ENCODE peak calls at places on chromosomes 6 and 20, in seven cellular contexts. H is H7, B is stomach, U is adrenal gland, Z is HCT116, I is tibial nerve, V is GM23338. J is an unnamed sample.
A peak's percentile ranks its signal among the peaks of the same experiment; 100 is the strongest.

GRCh38 chr6:125008957-125009356 is 46.7 kb downstream of the RNF217 start:
- DNase-seq in V (no peak), U (no peak), Z (no peak), B (no peak), H (no peak), I (no peak), J (no peak)

GRCh38 chr20:38764563-38765355 is 16.5 kb downstream of the ACTR5 start:
- DNase-seq in V (no peak), I (no peak), H (no peak), Z (peak; percentile 87), U (peak; percentile 83), B (peak; percentile 60), J (peak; percentile 90)

GRCh38 chr6:4287811-4288244 is 152.5 kb upstream of the ECI2 start:
- DNase-seq in Z (no peak), H (peak; percentile 38), I (no peak), U (no peak), B (no peak), V (no peak), J (no peak)

GRCh38 chr20:41249371-41249770 is 68.2 kb downstream of the ZHX3 start:
- DNase-seq in V (no peak), I (peak; percentile 67), B (no peak), U (peak; percentile 85), Z (no peak), H (no peak), J (peak; percentile 93)

GRCh38 chr20:57162253-57162652 is 104.2 kb downstream of the BMP7 start:
- DNase-seq in U (no peak), Z (no peak), V (no peak), H (peak; percentile 28), I (no peak), B (no peak), J (no peak)

GRCh38 chr6:99333068-99333467 is 16.4 kb downstream of the FAXC start:
- DNase-seq in B (no peak), H (no peak), U (no peak), Z (no peak), I (no peak), V (no peak), J (no peak)

GRCh38 chr20:46562373-46563169 is 12.1 kb upstream of the OCSTAMP start:
- DNase-seq in B (peak; percentile 76), V (peak; percentile 90), Z (peak; percentile 47), I (peak; percentile 95), U (peak; percentile 60), H (peak; percentile 88), J (peak; percentile 67)

GRCh38 chr6:353642-354614 is 37.6 kb upstream of the IRF4 start:
- DNase-seq in B (peak; percentile 53), I (no peak), V (no peak), H (no peak), Z (no peak), U (no peak), J (no peak)

GRCh38 chr6:137698636-137699035 is 168.4 kb upstream of the TNFAIP3 start:
- DNase-seq in I (peak; percentile 46), V (no peak), Z (no peak), B (no peak), U (peak; percentile 53), H (no peak), J (no peak)

GRCh38 chr6:32047855-32048766 is 9.9 kb downstream of the CYP21A2 start:
- DNase-seq in V (peak; percentile 92), B (peak; percentile 80), U (peak; percentile 79), Z (peak; percentile 34), H (peak; percentile 95), I (peak; percentile 82), J (peak; percentile 49)

GRCh38 chr6:33279971-33280511 is 3.1 kb downstream of the B3GALT4 start:
- DNase-seq in V (peak; percentile 85), U (peak; percentile 42), Z (peak; percentile 82), H (peak; percentile 85), B (no peak), I (no peak), J (peak; percentile 79)

GRCh38 chr6:43718387-43719105 is 31.0 kb upstream of the MRPS18A start:
- DNase-seq in U (no peak), H (peak; percentile 43), B (no peak), I (no peak), V (no peak), Z (no peak), J (no peak)

GRCh38 chr20:44485078-44485829 is 9.6 kb downstream of the TTPAL start:
- DNase-seq in I (no peak), B (no peak), V (no peak), U (no peak), H (no peak), Z (no peak), J (no peak)

GRCh38 chr6:5580736-5581568 is 319.6 kb downstream of the FARS2 start:
- DNase-seq in Z (no peak), B (no peak), U (no peak), V (no peak), I (no peak), H (no peak), J (no peak)

GRCh38 chr6:139173172-139173571 is 38.3 kb downstream of the HECA start:
- DNase-seq in B (no peak), H (no peak), V (no peak), Z (no peak), I (no peak), U (no peak), J (no peak)

DNA sequence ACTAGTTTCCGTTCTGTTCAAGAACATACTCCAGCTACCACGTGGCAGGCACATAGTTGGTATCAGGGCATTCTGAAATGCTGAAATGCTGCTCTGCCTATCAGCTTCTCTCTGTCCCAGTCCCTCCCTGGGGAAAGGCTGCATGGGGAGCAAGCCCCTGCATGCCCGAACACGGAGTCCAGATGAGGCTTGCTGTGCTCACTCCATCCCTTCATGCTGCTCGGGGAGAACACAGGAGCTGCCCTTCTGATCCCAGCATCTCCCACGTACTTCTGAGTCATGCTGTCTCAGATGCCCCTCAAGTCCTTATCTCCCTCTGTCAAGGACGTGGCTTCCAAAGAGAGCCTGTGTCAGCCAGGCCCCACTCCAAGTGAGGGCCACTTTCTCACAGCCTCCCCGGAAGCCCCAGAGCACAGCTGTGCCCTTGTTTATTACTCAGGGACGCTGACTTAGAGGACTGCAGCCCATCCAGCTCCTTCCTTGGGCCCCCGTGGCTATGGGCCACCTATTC is 29.4 kb downstream of the THBS2 start:
- DNase-seq in V (no peak), Z (no peak), I (no peak), U (peak; percentile 92), B (peak; percentile 19), H (peak; percentile 14), J (no peak)
- H3K36me3 ChIP-seq in V (peaks cover 25% of the 10 kb centered on the region), Z (no peaks in the 10 kb centered on the region), I (no peaks in the 10 kb centered on the region), U (no peaks in the 10 kb centered on the region), B (no peaks in the 10 kb centered on the region), H (peaks cover 2% of the 10 kb centered on the region), J (peaks cover 99% of the 10 kb centered on the region)

GRCh38 chr20:23371496-23371895 is 9.5 kb downstream of the GZF1 start:
- DNase-seq in B (no peak), U (no peak), V (no peak), H (no peak), I (no peak), Z (no peak), J (no peak)

GRCh38 chr20:23370873-23371272 is 8.9 kb downstream of the GZF1 start:
- DNase-seq in Z (no peak), I (no peak), H (no peak), V (no peak), B (no peak), U (no peak), J (no peak)

GRCh38 chr20:23370274-23370673 is 8.3 kb downstream of the GZF1 start:
- DNase-seq in U (no peak), V (no peak), Z (no peak), H (no peak), I (no peak), B (no peak), J (no peak)

GRCh38 chr20:23375827-23376226 is 13.8 kb downstream of the GZF1 start:
- DNase-seq in H (no peak), V (no peak), Z (no peak), U (no peak), B (no peak), I (no peak), J (no peak)

DNA sequence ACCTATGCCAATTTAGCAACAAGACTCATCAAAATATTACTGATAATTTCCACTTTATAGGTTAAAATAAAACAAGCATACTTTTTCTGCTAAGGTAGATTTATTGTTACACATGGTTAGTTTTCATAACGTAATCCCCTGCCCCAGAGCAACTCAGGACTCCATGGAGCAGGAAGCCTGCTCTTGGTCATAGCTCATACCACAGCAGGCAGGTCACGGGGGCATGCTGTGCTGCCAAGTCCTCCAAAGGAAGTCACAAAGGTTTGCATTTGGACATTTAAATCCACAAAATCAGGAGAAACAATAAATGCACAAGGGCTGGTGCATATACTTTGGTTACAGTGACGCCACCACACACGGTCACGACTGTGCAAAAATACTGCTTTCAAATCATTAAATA is 12.5 kb downstream of the GZF1 start:
- DNase-seq in U (no peak), I (no peak), V (no peak), H (no peak), B (no peak), Z (no peak), J (no peak)
- H3K36me3 ChIP-seq in U (no peaks in the 10 kb centered on the region), I (no peaks in the 10 kb centered on the region), V (peaks cover 20% of the 10 kb centered on the region), H (peaks cover 30% of the 10 kb centered on the region), B (peaks cover 24% of the 10 kb centered on the region), Z (peaks cover 37% of the 10 kb centered on the region), J (peaks cover 25% of the 10 kb centered on the region)

GRCh38 chr6:42598300-42598699 is 34.5 kb downstream of the UBR2 start:
- DNase-seq in I (no peak), B (no peak), V (no peak), H (no peak), Z (no peak), U (no peak), J (no peak)

GRCh38 chr6:42604150-42604549 is 40.3 kb downstream of the UBR2 start:
- DNase-seq in Z (no peak), H (no peak), B (no peak), V (no peak), U (no peak), I (no peak), J (no peak)

GRCh38 chr6:42599558-42599957 is 35.7 kb downstream of the UBR2 start:
- DNase-seq in B (no peak), I (no peak), U (no peak), Z (no peak), H (no peak), V (no peak), J (no peak)
- H3K36me3 ChIP-seq in B (peaks cover 3% of the 10 kb centered on the region), I (no peaks in the 10 kb centered on the region), U (no peaks in the 10 kb centered on the region), Z (no peaks in the 10 kb centered on the region), H (no peaks in the 10 kb centered on the region), V (no peaks in the 10 kb centered on the region), J (no peaks in the 10 kb centered on the region)

GRCh38 chr20:62083312-62083711 is 17.6 kb upstream of the TAF4 start:
- DNase-seq in Z (no peak), U (no peak), B (no peak), V (no peak), I (no peak), H (no peak), J (no peak)
- H3K36me3 ChIP-seq in Z (no peaks in the 10 kb centered on the region), U (no peaks in the 10 kb centered on the region), B (no peaks in the 10 kb centered on the region), V (no peaks in the 10 kb centered on the region), I (no peaks in the 10 kb centered on the region), H (no peaks in the 10 kb centered on the region), J (no peaks in the 10 kb centered on the region)

GRCh38 chr6:73503027-73503772 is 17.6 kb downstream of the EEF1A1 start:
- DNase-seq in B (no peak), I (no peak), H (no peak), V (no peak), Z (no peak), U (no peak), J (no peak)

GRCh38 chr6:73497915-73498314 is 22.9 kb downstream of the EEF1A1 start:
- DNase-seq in I (no peak), V (no peak), H (no peak), B (no peak), Z (no peak), U (no peak), J (no peak)
- H3K36me3 ChIP-seq in I (peaks cover 2% of the 10 kb centered on the region), V (peaks cover 24% of the 10 kb centered on the region), H (peaks cover 11% of the 10 kb centered on the region), B (peaks cover 29% of the 10 kb centered on the region), Z (peaks cover 21% of the 10 kb centered on the region), U (no peaks in the 10 kb centered on the region), J (peaks cover 53% of the 10 kb centered on the region)

GRCh38 chr6:143505111-143505510 is 6.4 kb downstream of the FUCA2 start:
- DNase-seq in I (no peak), H (no peak), U (no peak), V (no peak), B (no peak), Z (no peak), J (no peak)
- H3K36me3 ChIP-seq in I (no peaks in the 10 kb centered on the region), H (peaks cover 7% of the 10 kb centered on the region), U (no peaks in the 10 kb centered on the region), V (peaks cover 20% of the 10 kb centered on the region), B (peaks cover 6% of the 10 kb centered on the region), Z (peaks cover 24% of the 10 kb centered on the region), J (peaks cover 81% of the 10 kb centered on the region)